ENCODE peak calls at places on chromosomes 4 and X, in eight cellular contexts. One of them, this sample, is unnamed.

GRCh38 chr4:64718091-64718490 is 308.8 kb upstream of the TECRL start:
- DNase-seq in NCI-H774: no peak
- DNase-seq in fibroblast of lung: no peak
- DNase-seq in GM13977: no peak
- DNase-seq in stomach: no peak
- DNase-seq in DND-41: no peak
- DNase-seq in colonic mucosa: no peak
- DNase-seq in ovary: no peak
- DNase-seq in this sample: no peak

GRCh38 chr4:118797558-118798142 is 38.3 kb downstream of the SEC24D start:
- DNase-seq in stomach: no peak
- DNase-seq in ovary: no peak
- DNase-seq in GM13977: no peak
- DNase-seq in colonic mucosa: no peak
- DNase-seq in NCI-H774: no peak
- DNase-seq in fibroblast of lung: peak; percentile 55
- DNase-seq in DND-41: no peak
- DNase-seq in this sample: no peak

GRCh38 chrX:83469551-83469950 is 38.5 kb upstream of the POU3F4 start:
- DNase-seq in stomach: peak; percentile 25
- DNase-seq in DND-41: peak; percentile 6
- DNase-seq in NCI-H774: no peak
- DNase-seq in ovary: no peak
- DNase-seq in GM13977: peak; percentile 31
- DNase-seq in colonic mucosa: peak; percentile 20
- DNase-seq in fibroblast of lung: no peak
- DNase-seq in this sample: peak; percentile 52

GRCh38 chr4:108693819-108694218 is 43.4 kb downstream of the OSTC start:
- DNase-seq in stomach: no peak
- DNase-seq in ovary: no peak
- DNase-seq in DND-41: no peak
- DNase-seq in GM13977: no peak
- DNase-seq in NCI-H774: no peak
- DNase-seq in fibroblast of lung: peak; percentile 18
- DNase-seq in colonic mucosa: no peak
- DNase-seq in this sample: no peak

GRCh38 chr4:168803727-168804126 is 206.3 kb downstream of the CBR4 start:
- DNase-seq in NCI-H774: no peak
- DNase-seq in fibroblast of lung: peak; percentile 62
- DNase-seq in stomach: no peak
- DNase-seq in DND-41: no peak
- DNase-seq in ovary: no peak
- DNase-seq in GM13977: no peak
- DNase-seq in colonic mucosa: no peak
- DNase-seq in this sample: no peak

GRCh38 chrX:78092296-78092695 is 11.8 kb upstream of the PGK1 start:
- DNase-seq in colonic mucosa: no peak
- DNase-seq in fibroblast of lung: peak; percentile 82
- DNase-seq in GM13977: no peak
- DNase-seq in NCI-H774: no peak
- DNase-seq in DND-41: peak; percentile 31
- DNase-seq in ovary: no peak
- DNase-seq in stomach: no peak
- DNase-seq in this sample: no peak

GRCh38 chrX:133171962-133172708 is 46.0 kb downstream of the TFDP3 start:
- DNase-seq in DND-41: peak; percentile 6
- DNase-seq in stomach: no peak
- DNase-seq in GM13977: peak; percentile 10
- DNase-seq in NCI-H774: no peak
- DNase-seq in fibroblast of lung: peak; percentile 22
- DNase-seq in ovary: no peak
- DNase-seq in colonic mucosa: peak; percentile 26
- DNase-seq in this sample: no peak

GRCh38 chr4:87949961-87950360 is 25.6 kb upstream of the SPP1 start:
- DNase-seq in ovary: no peak
- DNase-seq in DND-41: no peak
- DNase-seq in GM13977: no peak
- DNase-seq in fibroblast of lung: peak; percentile 36
- DNase-seq in colonic mucosa: peak; percentile 35
- DNase-seq in NCI-H774: no peak
- DNase-seq in stomach: no peak
- DNase-seq in this sample: peak; percentile 78